ENCODE peak calls at places on chromosomes 1 and 21, in seven cellular contexts. S is activated T-cell treated with anti-CD3 and anti-CD28 coated beads for 1 hour, T is GM23248, G is esophagus muscularis mucosa, K is T follicular helper cell, U is HFF-Myc, B is LHCN-M2. O is an unnamed sample.
A peak's percentile ranks its signal among the peaks of the same experiment; 100 is the strongest.

GRCh38 chr1:204733869-204734596 is 48.5 kb upstream of the LRRN2 start:
- DNase-seq in U (no peak), K (no peak), S (no peak), T (no peak), B (no peak), G (no peak), O (no peak)

GRCh38 chr1:43069481-43070050 is 102.5 kb downstream of the EBNA1BP2 start:
- DNase-seq in K (no peak), S (no peak), B (no peak), G (no peak), T (no peak), U (no peak), O (no peak)

GRCh38 chr1:227791425-227792090 is 23.9 kb upstream of the PRSS38 start:
- DNase-seq in U (no peak), T (no peak), S (no peak), B (no peak), G (peak; percentile 70), K (no peak), O (no peak)

GRCh38 chr1:206923009-206923960 is 1.5 kb upstream of the FCMR start:
- DNase-seq in T (no peak), U (no peak), S (peak; percentile 58), G (no peak), B (peak; percentile 54), K (peak; percentile 62), O (no peak)

GRCh38 chr21:29072873-29073221 is 601 bp downstream of the CCT8 start:
- DNase-seq in B (peak; percentile 32), G (no peak), U (no peak), K (no peak), T (peak; percentile 73), S (no peak), O (no peak)

GRCh38 chr1:107093385-107093784 is 36.9 kb downstream of the PRMT6 start:
- DNase-seq in S (no peak), T (no peak), B (no peak), G (no peak), K (no peak), U (no peak), O (no peak)

GRCh38 chr1:228986093-228986904 is 251.0 kb downstream of the RHOU start:
- DNase-seq in T (peak; percentile 19), S (no peak), B (no peak), K (no peak), G (no peak), U (no peak), O (peak; percentile 55)

GRCh38 chr1:154935749-154936415 is 637 bp downstream of the PMVK start:
- DNase-seq in T (no peak), G (no peak), K (no peak), B (no peak), S (no peak), U (no peak), O (no peak)

GRCh38 chr1:20494609-20495311 is 8.8 kb upstream of the CAMK2N1 start:
- DNase-seq in S (no peak), K (no peak), U (peak; percentile 75), B (peak; percentile 92), G (no peak), T (peak; percentile 97), O (no peak)

GRCh38 chr21:41098481-41098880 is 69.5 kb upstream of the BACE2 start:
- DNase-seq in S (no peak), U (no peak), K (no peak), T (no peak), G (no peak), B (no peak), O (no peak)

GRCh38 chr1:20730690-20731056 is 1.8 kb downstream of the SH2D5 start:
- DNase-seq in T (no peak), U (no peak), B (no peak), G (no peak), S (no peak), K (no peak), O (no peak)

GRCh38 chr1:92653605-92654381 is 131.1 kb downstream of the EVI5 start:
- DNase-seq in B (no peak), S (no peak), G (no peak), U (no peak), T (no peak), K (no peak), O (no peak)

GRCh38 chr1:226691257-226691656 is 47.8 kb downstream of the ITPKB start:
- DNase-seq in U (no peak), K (peak; percentile 64), B (no peak), G (no peak), T (no peak), S (no peak), O (peak; percentile 62)

GRCh38 chr1:212967767-212968166 is 17.4 kb downstream of the VASH2 start:
- DNase-seq in S (no peak), B (peak; percentile 70), K (no peak), T (peak; percentile 64), G (no peak), U (no peak), O (no peak)

GRCh38 chr1:75614455-75615379 is 3.8 kb upstream of the SLC44A5 start:
- DNase-seq in K (no peak), B (peak; percentile 3), S (no peak), G (no peak), U (no peak), T (peak; percentile 50), O (no peak)

GRCh38 chr1:24253569-24253968 is 65.6 kb upstream of the GRHL3 start:
- DNase-seq in B (no peak), T (no peak), S (no peak), G (no peak), U (no peak), K (no peak), O (no peak)

GRCh38 chr1:181106022-181106312 is 17.5 kb downstream of the IER5 start:
- DNase-seq in K (no peak), T (no peak), U (no peak), G (no peak), B (no peak), S (no peak), O (no peak)

GRCh38 chr1:31828341-31828740 is 12.5 kb upstream of the SPOCD1 start:
- DNase-seq in U (no peak), S (no peak), B (no peak), T (no peak), K (no peak), G (peak; percentile 34), O (no peak)

O was measured in uterus.